ENCODE peak calls at places on chromosome 21, in ten cellular contexts. One of them, this sample, is unnamed.

GRCh38 chr21:29360799-29361765 is 62.4 kb downstream of the BACH1 start:
- DNase-seq in H4: no peak
- DNase-seq in naive thymus-derived CD4-positive, alpha-beta T cell: no peak
- DNase-seq in Caco-2: peak
- DNase-seq in activated CD4-positive, CD25-positive, alpha-beta regulatory T cell: no peak
- DNase-seq in T-helper 17 cell: no peak
- DNase-seq in ovary: no peak
- DNase-seq in C1 segment of cervical spinal cord: no peak
- DNase-seq in activated T-cell treated with anti-CD3 and anti-CD28 coated beads for 4 hours: no peak
- DNase-seq in neural crest cell: no peak
- DNase-seq in this sample: no peak

GRCh38 chr21:33396436-33396835 is 6.8 kb upstream of the IFNGR2 start:
- DNase-seq in C1 segment of cervical spinal cord: no peak
- DNase-seq in Caco-2: no peak
- DNase-seq in activated T-cell treated with anti-CD3 and anti-CD28 coated beads for 4 hours: no peak
- DNase-seq in naive thymus-derived CD4-positive, alpha-beta T cell: no peak
- DNase-seq in T-helper 17 cell: no peak
- DNase-seq in ovary: no peak
- DNase-seq in activated CD4-positive, CD25-positive, alpha-beta regulatory T cell: no peak
- DNase-seq in H4: no peak
- DNase-seq in neural crest cell: no peak
- DNase-seq in this sample: no peak

GRCh38 chr21:45184869-45185268 is 102.8 kb downstream of the POFUT2 start:
- DNase-seq in activated CD4-positive, CD25-positive, alpha-beta regulatory T cell: no peak
- DNase-seq in naive thymus-derived CD4-positive, alpha-beta T cell: no peak
- DNase-seq in neural crest cell: no peak
- DNase-seq in H4: no peak
- DNase-seq in C1 segment of cervical spinal cord: no peak
- DNase-seq in T-helper 17 cell: no peak
- DNase-seq in ovary: no peak
- DNase-seq in activated T-cell treated with anti-CD3 and anti-CD28 coated beads for 4 hours: no peak
- DNase-seq in Caco-2: no peak
- DNase-seq in this sample: no peak

GRCh38 chr21:29725025-29725736 is 214.6 kb downstream of the GRIK1 start:
- DNase-seq in naive thymus-derived CD4-positive, alpha-beta T cell: no peak
- DNase-seq in Caco-2: peak
- DNase-seq in ovary: no peak
- DNase-seq in T-helper 17 cell: no peak
- DNase-seq in activated T-cell treated with anti-CD3 and anti-CD28 coated beads for 4 hours: no peak
- DNase-seq in activated CD4-positive, CD25-positive, alpha-beta regulatory T cell: no peak
- DNase-seq in C1 segment of cervical spinal cord: no peak
- DNase-seq in H4: no peak
- DNase-seq in neural crest cell: no peak
- DNase-seq in this sample: no peak

GRCh38 chr21:36203603-36203889 is 46.9 kb downstream of the DOP1B start:
- DNase-seq in activated CD4-positive, CD25-positive, alpha-beta regulatory T cell: no peak
- DNase-seq in activated T-cell treated with anti-CD3 and anti-CD28 coated beads for 4 hours: peak
- DNase-seq in Caco-2: no peak
- DNase-seq in C1 segment of cervical spinal cord: no peak
- DNase-seq in naive thymus-derived CD4-positive, alpha-beta T cell: no peak
- DNase-seq in ovary: no peak
- DNase-seq in T-helper 17 cell: no peak
- DNase-seq in H4: peak
- DNase-seq in neural crest cell: no peak
- DNase-seq in this sample: no peak

GRCh38 chr21:42515708-42516502 is 2.3 kb downstream of the SLC37A1 start:
- DNase-seq in H4: no peak
- DNase-seq in T-helper 17 cell: no peak
- DNase-seq in activated CD4-positive, CD25-positive, alpha-beta regulatory T cell: no peak
- DNase-seq in Caco-2: peak
- DNase-seq in C1 segment of cervical spinal cord: no peak
- DNase-seq in naive thymus-derived CD4-positive, alpha-beta T cell: no peak
- DNase-seq in neural crest cell: no peak
- DNase-seq in activated T-cell treated with anti-CD3 and anti-CD28 coated beads for 4 hours: no peak
- DNase-seq in ovary: no peak
- DNase-seq in this sample: no peak

GRCh38 chr21:38269567-38269917 is 12.8 kb downstream of the KCNJ15 start:
- DNase-seq in activated CD4-positive, CD25-positive, alpha-beta regulatory T cell: no peak
- DNase-seq in C1 segment of cervical spinal cord: no peak
- DNase-seq in T-helper 17 cell: no peak
- DNase-seq in neural crest cell: no peak
- DNase-seq in H4: no peak
- DNase-seq in ovary: no peak
- DNase-seq in naive thymus-derived CD4-positive, alpha-beta T cell: no peak
- DNase-seq in activated T-cell treated with anti-CD3 and anti-CD28 coated beads for 4 hours: no peak
- DNase-seq in Caco-2: no peak
- DNase-seq in this sample: no peak

GRCh38 chr21:36155603-36156338 is 853 bp upstream of the DOP1B start:
- DNase-seq in H4: no peak
- DNase-seq in ovary: peak
- DNase-seq in neural crest cell: no peak
- DNase-seq in naive thymus-derived CD4-positive, alpha-beta T cell: peak
- DNase-seq in C1 segment of cervical spinal cord: no peak
- DNase-seq in activated T-cell treated with anti-CD3 and anti-CD28 coated beads for 4 hours: no peak
- DNase-seq in activated CD4-positive, CD25-positive, alpha-beta regulatory T cell: peak
- DNase-seq in Caco-2: peak
- DNase-seq in T-helper 17 cell: peak
- DNase-seq in this sample: no peak

GRCh38 chr21:39863111-39863510 is 4.1 kb upstream of the PCP4 start:
- DNase-seq in C1 segment of cervical spinal cord: no peak
- DNase-seq in T-helper 17 cell: no peak
- DNase-seq in H4: peak
- DNase-seq in ovary: no peak
- DNase-seq in neural crest cell: no peak
- DNase-seq in Caco-2: no peak
- DNase-seq in naive thymus-derived CD4-positive, alpha-beta T cell: no peak
- DNase-seq in activated T-cell treated with anti-CD3 and anti-CD28 coated beads for 4 hours: no peak
- DNase-seq in activated CD4-positive, CD25-positive, alpha-beta regulatory T cell: no peak
- DNase-seq in this sample: no peak

GRCh38 chr21:37159053-37159776 is 86.2 kb downstream of the TTC3 start:
- DNase-seq in activated CD4-positive, CD25-positive, alpha-beta regulatory T cell: no peak
- DNase-seq in naive thymus-derived CD4-positive, alpha-beta T cell: no peak
- DNase-seq in H4: no peak
- DNase-seq in activated T-cell treated with anti-CD3 and anti-CD28 coated beads for 4 hours: no peak
- DNase-seq in C1 segment of cervical spinal cord: no peak
- DNase-seq in ovary: no peak
- DNase-seq in T-helper 17 cell: no peak
- DNase-seq in Caco-2: no peak
- DNase-seq in neural crest cell: no peak
- DNase-seq in this sample: no peak